ENCODE peak calls at places on chromosomes 11 and 22, in nine cellular contexts. M is ELR, O is uterus, S is iPS-NIHi11, B is mucosa of gallbladder, X is ELF-1, T is lung, E is cerebellar nuclear complex, U is HS-5. J is an unnamed sample.

GRCh38 chr11:105392546-105392945 is 217.3 kb upstream of the GRIA4 start:
- DNase-seq in M (peak; percentile 10), O (no peak), S (no peak), B (no peak), X (no peak), T (no peak), E (no peak), U (peak; percentile 25), J (no peak)

GRCh38 chr11:75583710-75584658 is 21.9 kb downstream of the SERPINH1 start:
- DNase-seq in M (peak; percentile 47), O (peak; percentile 87), S (peak; percentile 85), B (peak; percentile 58), X (peak; percentile 70), T (peak; percentile 68), E (peak; percentile 23), U (no peak), J (peak; percentile 41)

GRCh38 chr11:61627831-61628753 is 47.2 kb upstream of the SYT7 start:
- DNase-seq in M (peak; percentile 79), O (peak; percentile 69), S (peak; percentile 83), B (peak; percentile 65), X (peak; percentile 92), T (peak; percentile 65), E (no peak), U (peak; percentile 53), J (peak; percentile 67)

GRCh38 chr22:46288846-46289243 is 7.8 kb upstream of the GTSE1 start:
- DNase-seq in M (no peak), O (no peak), S (no peak), B (no peak), X (no peak), T (no peak), E (no peak), U (no peak), J (no peak)

GRCh38 chr11:64086263-64086938 is 50.7 kb downstream of the FLRT1 start:
- DNase-seq in M (no peak), O (peak; percentile 45), S (no peak), B (peak; percentile 71), X (peak; percentile 73), T (no peak), E (no peak), U (no peak), J (no peak)

GRCh38 chr22:38843716-38844660 is at the start of gene NPTXR:
- DNase-seq in M (peak; percentile 60), O (no peak), S (peak; percentile 95), B (peak; percentile 34), X (peak; percentile 32), T (no peak), E (no peak), U (no peak), J (peak; percentile 37)

GRCh38 chr11:12163181-12163841 is 52.9 kb downstream of the MICAL2 start:
- DNase-seq in M (peak; percentile 85), O (peak; percentile 74), S (no peak), B (no peak), X (peak; percentile 90), T (no peak), E (no peak), U (no peak), J (peak; percentile 40)

GRCh38 chr22:25081409-25081824 is 118.2 kb upstream of the CRYBB3 start:
- DNase-seq in M (peak; percentile 24), O (no peak), S (peak; percentile 70), B (peak; percentile 30), X (peak; percentile 50), T (no peak), E (no peak), U (no peak), J (peak; percentile 20)

GRCh38 chr22:36772451-36772850 is 3.5 kb downstream of the IFT27 start:
- DNase-seq in M (no peak), O (no peak), S (no peak), B (no peak), X (no peak), T (no peak), E (no peak), U (no peak), J (no peak)

GRCh38 chr11:128297111-128297651 is 290.2 kb downstream of the ETS1 start:
- DNase-seq in M (no peak), O (no peak), S (no peak), B (no peak), X (no peak), T (no peak), E (no peak), U (no peak), J (no peak)

GRCh38 chr11:35364101-35364780 is 55.1 kb downstream of the SLC1A2 start:
- DNase-seq in M (peak; percentile 76), O (peak; percentile 87), S (peak; percentile 46), B (peak; percentile 73), X (no peak), T (peak; percentile 74), E (no peak), U (peak; percentile 76), J (peak; percentile 56)

GRCh38 chr11:71294846-71295600 is 42.6 kb upstream of the SHANK2 start:
- DNase-seq in M (no peak), O (no peak), S (no peak), B (peak; percentile 5), X (no peak), T (peak; percentile 22), E (no peak), U (no peak), J (no peak)

GRCh38 chr22:38761202-38762162 is 5.7 kb upstream of the SUN2 start:
- DNase-seq in M (no peak), O (no peak), S (no peak), B (no peak), X (no peak), T (no peak), E (no peak), U (no peak), J (no peak)

GRCh38 chr11:15842345-15842744 is 514.0 kb downstream of the SOX6 start:
- DNase-seq in M (no peak), O (no peak), S (no peak), B (no peak), X (no peak), T (no peak), E (no peak), U (no peak), J (no peak)

GRCh38 chr11:61306221-61306620 is 11.1 kb upstream of the VWCE start:
- DNase-seq in M (no peak), O (no peak), S (no peak), B (no peak), X (no peak), T (no peak), E (no peak), U (no peak), J (no peak)

GRCh38 chr22:39985383-39986045 is 9.2 kb upstream of the FAM83F start:
- DNase-seq in M (no peak), O (no peak), S (no peak), B (no peak), X (no peak), T (no peak), E (no peak), U (no peak), J (no peak)

GRCh38 chr11:63404536-63404935 is 35.0 kb downstream of the SLC22A9 start:
- DNase-seq in M (no peak), O (no peak), S (no peak), B (no peak), X (no peak), T (no peak), E (no peak), U (no peak), J (no peak)

GRCh38 chr11:58963551-58964075 is 24.3 kb downstream of the GLYATL1 start:
- DNase-seq in M (no peak), O (no peak), S (peak; percentile 19), B (peak; percentile 71), X (peak; percentile 81), T (no peak), E (no peak), U (no peak), J (peak; percentile 55)

GRCh38 chr11:128734439-128735224 is 40.8 kb downstream of the FLI1 start:
- DNase-seq in M (no peak), O (no peak), S (no peak), B (peak; percentile 45), X (no peak), T (no peak), E (no peak), U (no peak), J (no peak)

GRCh38 chr11:43835104-43835503 is 45.5 kb upstream of the ALKBH3 start:
- DNase-seq in M (no peak), O (no peak), S (no peak), B (no peak), X (no peak), T (no peak), E (peak; percentile 72), U (no peak), J (peak; percentile 40)

GRCh38 chr22:46791201-46791731 is 28.8 kb downstream of the TBC1D22A start:
- DNase-seq in M (peak; percentile 60), O (peak; percentile 76), S (no peak), B (peak; percentile 61), X (no peak), T (no peak), E (no peak), U (peak; percentile 4), J (no peak)

GRCh38 chr11:58222730-58223129 is 6.0 kb downstream of the OR10Q1 start:
- DNase-seq in M (peak; percentile 45), O (no peak), S (no peak), B (no peak), X (no peak), T (no peak), E (no peak), U (no peak), J (no peak)

GRCh38 chr11:96211433-96211832 is 131.6 kb downstream of the MAML2 start:
- DNase-seq in M (no peak), O (no peak), S (no peak), B (no peak), X (no peak), T (no peak), E (no peak), U (no peak), J (no peak)

GRCh38 chr11:35629914-35630313 is 11.7 kb downstream of the FJX1 start:
- DNase-seq in M (peak; percentile 100), O (no peak), S (no peak), B (no peak), X (no peak), T (peak; percentile 72), E (no peak), U (peak; percentile 100), J (peak; percentile 95)

GRCh38 chr11:64787526-64788320 is 9.4 kb upstream of the SF1 start:
- DNase-seq in M (peak; percentile 64), O (no peak), S (peak; percentile 88), B (peak; percentile 60), X (peak; percentile 65), T (peak; percentile 72), E (no peak), U (no peak), J (peak; percentile 20)

GRCh38 chr11:62169935-62170334 is 20.1 kb upstream of the SCGB1D1 start:
- DNase-seq in M (no peak), O (no peak), S (no peak), B (no peak), X (no peak), T (no peak), E (no peak), U (no peak), J (no peak)

GRCh38 chr22:19879248-19879575 is 24.5 kb upstream of the GNB1L start:
- DNase-seq in M (peak; percentile 35), O (peak; percentile 8), S (no peak), B (no peak), X (peak; percentile 3), T (no peak), E (no peak), U (no peak), J (no peak)

GRCh38 chr11:122229611-122230386 is 113.8 kb upstream of the BLID start:
- DNase-seq in M (no peak), O (no peak), S (peak; percentile 63), B (peak; percentile 32), X (peak; percentile 51), T (no peak), E (no peak), U (no peak), J (no peak)

GRCh38 chr11:57746920-57747319 is 4.7 kb downstream of the BTBD18 start:
- DNase-seq in M (no peak), O (no peak), S (no peak), B (no peak), X (no peak), T (no peak), E (no peak), U (no peak), J (no peak)

GRCh38 chr11:44596541-44597276 is 31.2 kb downstream of the CD82 start:
- DNase-seq in M (no peak), O (no peak), S (no peak), B (no peak), X (no peak), T (no peak), E (no peak), U (no peak), J (no peak)

GRCh38 chr11:120236169-120237107 is 3.5 kb upstream of the POU2F3 start:
- DNase-seq in M (peak; percentile 73), O (no peak), S (no peak), B (no peak), X (peak; percentile 80), T (no peak), E (no peak), U (no peak), J (no peak)

J was measured in kidney glomerular epithelial cell.